ENCODE peak calls at places on chromosomes 3 and 15, in four cellular contexts. H is endothelial cell of umbilical vein, M is GM23248, W is trophoblast cell. C is an unnamed sample.
A peak's percentile ranks its signal among the peaks of the same experiment; 100 is the strongest.

GRCh38 chr3:136893848-136894443 is 31.9 kb downstream of the NCK1 start:
- DNase-seq in H (peak; percentile 94), W (peak; percentile 20), M (peak; percentile 71), C (no peak)

GRCh38 chr15:99114511-99115299 is 9.8 kb downstream of the SYNM start:
- DNase-seq in H (no peak), W (no peak), M (no peak), C (no peak)

GRCh38 chr15:98001663-98002194 is 41.2 kb downstream of the ARRDC4 start:
- DNase-seq in H (no peak), M (no peak), W (no peak), C (no peak)

GRCh38 chr3:132236701-132237651 is 80.2 kb upstream of the ACP3 start:
- DNase-seq in H (no peak), M (no peak), W (peak; percentile 10), C (no peak)

GRCh38 chr15:41566121-41566885 is 7.3 kb downstream of the TYRO3 start:
- DNase-seq in M (peak; percentile 20), H (no peak), W (no peak), C (no peak)

GRCh38 chr3:150535204-150535603 is 11.1 kb downstream of the SERP1 start:
- DNase-seq in M (no peak), H (no peak), W (no peak), C (no peak)

GRCh38 chr3:155549087-155549486 is 195.8 kb downstream of the PLCH1 start:
- DNase-seq in M (no peak), H (no peak), W (no peak), C (no peak)

GRCh38 chr3:187567741-187568140 is 102.5 kb downstream of the SST start:
- DNase-seq in W (no peak), M (peak; percentile 65), H (no peak), C (no peak)

GRCh38 chr3:37814547-37814946 is 47.1 kb upstream of the CTDSPL start:
- DNase-seq in H (peak; percentile 9), W (no peak), M (peak; percentile 48), C (no peak)

GRCh38 chr3:114451561-114452018 is 157.8 kb downstream of the TIGIT start:
- DNase-seq in H (peak; percentile 66), W (no peak), M (peak; percentile 43), C (no peak)

GRCh38 chr3:15277861-15278260 is 54.5 kb downstream of the SH3BP5 start:
- DNase-seq in W (no peak), M (no peak), H (no peak), C (no peak)

GRCh38 chr15:31551323-31551722 is 224.7 kb downstream of the KLF13 start:
- DNase-seq in W (no peak), H (no peak), M (no peak), C (no peak)

GRCh38 chr3:167918686-167919085 is 177.0 kb downstream of the GOLIM4 start:
- DNase-seq in H (no peak), M (no peak), W (no peak), C (no peak)

GRCh38 chr15:81338422-81339007 is 14.6 kb upstream of the STARD5 start:
- DNase-seq in M (peak; percentile 86), H (peak; percentile 86), W (peak; percentile 46), C (no peak)

GRCh38 chr3:197495059-197495455 is 60.7 kb downstream of the BDH1 start:
- DNase-seq in M (no peak), H (peak; percentile 33), W (no peak), C (no peak)

GRCh38 chr3:99128205-99128604 is 226.7 kb upstream of the DCBLD2 start:
- DNase-seq in H (no peak), W (no peak), M (peak; percentile 50), C (no peak)

GRCh38 chr3:187382609-187383151 is 14.5 kb downstream of the RTP4 start:
- DNase-seq in M (no peak), W (no peak), H (peak; percentile 41), C (no peak)

GRCh38 chr15:40150163-40150925 is 10.5 kb upstream of the BUB1B start:
- DNase-seq in W (no peak), H (peak; percentile 40), M (peak; percentile 59), C (peak; percentile 86)

GRCh38 chr15:51425517-51426033 is 84.1 kb downstream of the GLDN start:
- DNase-seq in H (peak; percentile 5), M (no peak), W (no peak), C (no peak)

GRCh38 chr3:87761795-87762194 is 297.0 kb downstream of the CGGBP1 start:
- DNase-seq in M (no peak), H (no peak), W (no peak), C (no peak)

GRCh38 chr15:46732060-46732459 is 985.2 kb upstream of the SEMA6D start:
- DNase-seq in H (no peak), M (no peak), W (no peak), C (no peak)

GRCh38 chr3:155185623-155186022 is 105.5 kb downstream of the MME start:
- DNase-seq in H (no peak), W (no peak), M (peak; percentile 82), C (no peak)

GRCh38 chr3:104755791-104756190 is 610.9 kb upstream of the ALCAM start:
- DNase-seq in W (no peak), H (no peak), M (no peak), C (no peak)

GRCh38 chr3:16883726-16884083 is 1.1 kb upstream of the PLCL2 start:
- DNase-seq in W (no peak), H (no peak), M (no peak), C (no peak)

GRCh38 chr3:59451800-59452741 is 402.2 kb upstream of the CFAP20DC start:
- DNase-seq in W (no peak), M (no peak), H (no peak), C (no peak)
- H3K4me1 ChIP-seq in W (peaks cover 11% of the 10 kb centered on the region), M (no peaks in the 10 kb centered on the region), H (no peaks in the 10 kb centered on the region), C (peaks cover 33% of the 10 kb centered on the region)

DNA sequence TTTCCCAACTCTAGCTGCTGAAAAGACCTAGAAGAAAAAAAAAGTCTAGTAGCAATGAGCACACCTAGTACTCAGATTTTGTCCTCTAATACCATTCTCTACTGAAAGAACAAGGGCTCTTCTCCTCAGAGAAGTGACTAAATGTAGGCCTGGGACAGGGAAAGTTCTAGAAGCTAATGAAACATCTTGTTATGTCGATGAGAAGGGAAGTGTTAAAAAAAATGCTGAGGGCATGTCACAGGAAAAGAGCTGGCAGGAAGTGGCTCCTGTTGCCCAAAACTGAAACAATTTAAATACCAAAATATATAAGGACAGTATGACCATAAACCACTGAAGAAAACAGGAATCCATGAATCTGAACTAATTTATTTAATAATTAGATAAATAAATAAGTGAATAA is 581.4 kb upstream of the TBL1XR1 start:
- DNase-seq in H (peak; percentile 29), M (no peak), W (no peak), C (no peak)
- H3K4me3 ChIP-seq in H (no peak overlapping the region), M (no peak overlapping the region), W (no peak overlapping the region), C (no peak overlapping the region)

GRCh38 chr3:24493951-24494615 is 567 bp downstream of the THRB start:
- DNase-seq in M (peak; percentile 71), W (peak; percentile 65), H (peak; percentile 20), C (no peak)
- H2AFZ ChIP-seq in M (peak overlapping the region; percentile 87), W (peak overlapping the region; percentile 34), H (peak overlapping the region; percentile 35), C (peak overlapping the region; percentile 85)

GRCh38 chr15:100714749-100715342 is 112.5 kb downstream of the ASB7 start:
- DNase-seq in M (no peak), W (no peak), H (no peak), C (no peak)
- H3K4me1 ChIP-seq in M (peaks cover 19% of the 10 kb centered on the region), W (peaks cover 4% of the 10 kb centered on the region), H (peaks cover 9% of the 10 kb centered on the region), C (peaks cover 29% of the 10 kb centered on the region)

GRCh38 chr3:1068985-1069384 is 23.8 kb upstream of the CNTN6 start:
- DNase-seq in H (no peak), M (no peak), W (no peak), C (no peak)

DNA sequence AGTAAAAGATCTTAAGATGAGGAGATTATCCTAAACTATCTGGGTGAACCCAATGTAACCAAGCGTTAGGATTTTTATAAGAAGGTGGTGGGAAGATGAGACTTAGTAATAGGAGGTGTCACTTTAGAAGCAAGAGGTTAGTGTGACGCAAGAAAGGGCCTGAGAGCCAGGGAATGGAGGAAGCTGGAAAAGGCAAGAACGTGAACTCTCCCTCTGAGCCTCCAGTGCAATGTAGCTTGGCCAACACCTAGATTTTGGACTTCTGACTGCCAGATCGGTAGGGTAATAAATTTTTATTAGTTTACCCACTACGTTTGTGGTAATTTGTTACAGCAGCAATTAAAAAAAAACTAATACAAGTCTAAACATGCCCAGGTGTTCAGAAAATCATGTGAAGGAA is 20.8 kb upstream of the CNTN6 start:
- DNase-seq in M (no peak), W (no peak), H (no peak), C (no peak)
- H3K4me3 ChIP-seq in M (no peak overlapping the region), W (no peak overlapping the region), H (no peak overlapping the region), C (no peak overlapping the region)

GRCh38 chr3:57163751-57164150 is 1.4 kb downstream of the IL17RD start:
- DNase-seq in W (peak; percentile 11), M (peak; percentile 54), H (no peak), C (no peak)
- H2AFZ ChIP-seq in W (no peak overlapping the region), M (peak overlapping the region; percentile 79), H (no peak overlapping the region), C (no peak overlapping the region)

GRCh38 chr3:147369231-147369630 is 37.1 kb downstream of the ZIC4 start:
- DNase-seq in M (no peak), W (no peak), H (no peak), C (no peak)
- H3K4me1 ChIP-seq in M (no peaks in the 10 kb centered on the region), W (no peaks in the 10 kb centered on the region), H (no peaks in the 10 kb centered on the region), C (no peaks in the 10 kb centered on the region)

C was measured in keratinocyte.